ENCODE peak calls at places on chromosomes 2 and 18, in nine cellular contexts. S is CD4-positive, CD25-positive, alpha-beta regulatory T cell; R is cardiac muscle cell; A is hepatocyte; Z is colonic mucosa; I is CD4-positive, alpha-beta T cell; H is CD8-positive, alpha-beta memory T cell; V is fibroblast of lung; U is heart right ventricle. D is an unnamed sample. For H3K27me3, the result is how much of the 10 kb centered on the place peaks cover.

GRCh38 chr2:72033636-72034035 is 114.0 kb downstream of the CYP26B1 start:
- DNase-seq in S (no peak), R (no peak), A (no peak), Z (no peak), I (no peak), H (no peak), V (no peak), U (no peak), D (no peak)

GRCh38 chr2:38187416-38188127 is 111.6 kb upstream of the CYP1B1 start:
- DNase-seq in S (no peak), R (no peak), A (peak), Z (peak), I (no peak), H (no peak), V (peak), U (peak), D (peak)

GRCh38 chr2:222404126-222404891 is 20.0 kb upstream of the SGPP2 start:
- DNase-seq in S (no peak), R (no peak), A (no peak), Z (no peak), I (no peak), H (no peak), V (no peak), U (no peak), D (no peak)

GRCh38 chr2:9803023-9803805 is 40.1 kb upstream of the TAF1B start:
- DNase-seq in S (no peak), R (no peak), A (peak), Z (peak), I (no peak), H (no peak), V (peak), U (no peak), D (no peak)

GRCh38 chr2:50385361-50385760 is 646.6 kb downstream of the NRXN1 start:
- DNase-seq in S (no peak), R (no peak), A (no peak), Z (no peak), I (no peak), H (no peak), V (no peak), U (no peak), D (no peak)

GRCh38 chr18:41449612-41450011 is 505.4 kb upstream of the PIK3C3 start:
- DNase-seq in S (no peak), R (no peak), A (no peak), Z (no peak), I (no peak), H (no peak), V (no peak), U (no peak), D (no peak)

GRCh38 chr18:5021558-5021957 is 175.5 kb downstream of the AKAIN1 start:
- DNase-seq in S (no peak), R (no peak), A (no peak), Z (no peak), I (no peak), H (no peak), V (no peak), U (no peak), D (no peak)

GRCh38 chr2:2939078-2939795 is 438.4 kb downstream of the EIPR1 start:
- DNase-seq in S (no peak), R (no peak), A (no peak), Z (no peak), I (no peak), H (no peak), V (no peak), U (no peak), D (no peak)

GRCh38 chr2:11030909-11031308 is 119.2 kb downstream of the KCNF1 start:
- DNase-seq in S (no peak), R (no peak), A (no peak), Z (no peak), I (no peak), H (no peak), V (no peak), U (no peak), D (no peak)

GRCh38 chr2:240320561-240321091 is 114.8 kb upstream of the GPC1 start:
- DNase-seq in S (no peak), R (no peak), A (no peak), Z (no peak), I (no peak), H (no peak), V (peak), U (no peak), D (no peak)

GRCh38 chr2:234425923-234426603 is 70.8 kb downstream of the ARL4C start:
- DNase-seq in S (peak), R (no peak), A (no peak), Z (peak), I (peak), H (peak), V (no peak), U (peak), D (no peak)

GRCh38 chr2:180203972-180204371 is 196.9 kb upstream of the CWC22 start:
- DNase-seq in S (no peak), R (no peak), A (peak), Z (peak), I (no peak), H (no peak), V (peak), U (no peak), D (peak)

GRCh38 chr2:211512746-211513145 is 956.3 kb downstream of the CPS1 start:
- DNase-seq in S (no peak), R (no peak), A (no peak), Z (no peak), I (no peak), H (no peak), V (no peak), U (no peak), D (no peak)

GRCh38 chr2:64262068-64262467 is 117.8 kb upstream of the PELI1 start:
- DNase-seq in S (no peak), R (no peak), A (peak), Z (peak), I (no peak), H (no peak), V (no peak), U (no peak), D (no peak)

GRCh38 chr2:174078275-174078674 is 113.1 kb upstream of the SP3 start:
- DNase-seq in S (no peak), R (no peak), A (no peak), Z (no peak), I (no peak), H (no peak), V (peak), U (no peak), D (no peak)

GRCh38 chr2:103401621-103402020 is 639.8 kb downstream of the TMEM182 start:
- DNase-seq in S (no peak), R (peak), A (peak), Z (no peak), I (no peak), H (no peak), V (peak), U (peak), D (no peak)

GRCh38 chr18:35142270-35142605 is 98.6 kb upstream of the ZNF397 start:
- DNase-seq in S (no peak), R (no peak), A (no peak), Z (no peak), I (no peak), H (no peak), V (no peak), U (no peak), D (no peak)

GRCh38 chr2:220556658-220557057 is 929.2 kb downstream of the SLC4A3 start:
- DNase-seq in S (no peak), R (no peak), A (no peak), Z (no peak), I (no peak), H (no peak), V (peak), U (no peak), D (no peak)

GRCh38 chr2:202337133-202337532 is 39.0 kb upstream of the BMPR2 start:
- DNase-seq in S (no peak), R (peak), A (no peak), Z (no peak), I (no peak), H (no peak), V (peak), U (no peak), D (no peak)

GRCh38 chr2:187404431-187405110 is 43.5 kb downstream of the CALCRL start:
- DNase-seq in S (no peak), R (no peak), A (no peak), Z (no peak), I (no peak), H (no peak), V (no peak), U (no peak), D (no peak)

GRCh38 chr18:22293417-22293816 is 124.0 kb downstream of the GATA6 start:
- DNase-seq in S (no peak), R (no peak), A (no peak), Z (no peak), I (no peak), H (no peak), V (peak), U (no peak), D (no peak)

GRCh38 chr2:74983606-74984005 is 25.2 kb downstream of the POLE4 start:
- DNase-seq in S (no peak), R (no peak), A (no peak), Z (no peak), I (no peak), H (no peak), V (no peak), U (no peak), D (no peak)

GRCh38 chr2:54092940-54093339 is 22.5 kb upstream of the ACYP2 start:
- DNase-seq in S (peak), R (no peak), A (no peak), Z (no peak), I (no peak), H (no peak), V (no peak), U (no peak), D (no peak)

GRCh38 chr18:27969206-27969605 is 207.7 kb downstream of the CDH2 start:
- DNase-seq in S (no peak), R (no peak), A (no peak), Z (no peak), I (no peak), H (no peak), V (no peak), U (no peak), D (no peak)

GRCh38 chr2:174334278-174334715 is 457 bp upstream of the SP9 start:
- DNase-seq in S (no peak), R (no peak), A (no peak), Z (no peak), I (no peak), H (no peak), V (no peak), U (no peak), D (no peak)

GRCh38 chr2:41963661-41964525 is 83.9 kb upstream of the PKDCC start:
- DNase-seq in S (no peak), R (peak), A (peak), Z (peak), I (no peak), H (no peak), V (peak), U (peak), D (peak)

GRCh38 chr2:41965886-41966285 is 81.9 kb upstream of the PKDCC start:
- DNase-seq in S (no peak), R (no peak), A (no peak), Z (peak), I (no peak), H (no peak), V (peak), U (no peak), D (no peak)

GRCh38 chr2:41966431-41966893 is 81.4 kb upstream of the PKDCC start:
- DNase-seq in S (no peak), R (no peak), A (peak), Z (peak), I (no peak), H (no peak), V (peak), U (peak), D (peak)

GRCh38 chr2:41966920-41967319 is 80.9 kb upstream of the PKDCC start:
- DNase-seq in S (no peak), R (no peak), A (no peak), Z (peak), I (no peak), H (no peak), V (no peak), U (peak), D (peak)

GRCh38 chr2:41965173-41965875 is 82.5 kb upstream of the PKDCC start:
- DNase-seq in S (no peak), R (no peak), A (no peak), Z (no peak), I (no peak), H (no peak), V (no peak), U (no peak), D (no peak)
- H3K27ac ChIP-seq in S (no peak), R (no peak), A (no peak), Z (no peak), I (no peak), H (no peak), V (no peak), U (peak), D (peak)

GRCh38 chr2:73208258-73208657 is 5.8 kb upstream of the SMYD5 start:
- DNase-seq in S (no peak), R (no peak), A (no peak), Z (no peak), I (no peak), H (no peak), V (no peak), U (no peak), D (no peak)

GRCh38 chr2:73210019-73210418 is 4.0 kb upstream of the SMYD5 start:
- DNase-seq in S (no peak), R (no peak), A (no peak), Z (no peak), I (no peak), H (no peak), V (no peak), U (no peak), D (no peak)

GRCh38 chr2:73202156-73203054 is at the start of gene NOTO:
- DNase-seq in S (no peak), R (peak), A (peak), Z (no peak), I (no peak), H (no peak), V (no peak), U (no peak), D (no peak)

GRCh38 chr2:73203055-73203681 is 794 bp downstream of the NOTO start:
- DNase-seq in S (no peak), R (peak), A (peak), Z (no peak), I (no peak), H (no peak), V (peak), U (no peak), D (no peak)

GRCh38 chr2:73205611-73206010 is 3.2 kb downstream of the NOTO start:
- DNase-seq in S (no peak), R (no peak), A (no peak), Z (no peak), I (no peak), H (no peak), V (peak), U (no peak), D (no peak)
- H3K27me3 ChIP-seq in S (under half), R (half or more), A (under half), Z (under half), I (half or more), H (under half), V (under half), U (under half), D (under half)

DNA sequence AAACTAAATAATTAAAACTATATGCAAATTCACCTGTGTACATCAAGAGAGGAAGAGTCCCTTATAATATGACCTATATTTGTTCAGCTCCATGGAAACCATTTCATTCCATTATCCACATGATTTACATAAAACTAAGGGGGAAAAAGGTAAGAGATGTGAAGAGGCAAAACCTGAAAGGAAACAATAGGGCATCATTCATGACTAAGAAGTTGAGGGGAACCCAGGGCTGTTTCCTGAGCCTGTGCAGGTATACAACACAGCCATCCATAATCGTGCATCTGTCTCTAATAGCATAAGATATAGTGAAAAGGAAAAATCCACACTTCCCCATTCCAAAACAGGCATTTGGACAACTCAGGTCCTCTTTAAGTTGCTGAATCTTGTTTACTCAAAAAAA is 151.3 kb downstream of the NR4A2 start:
- DNase-seq in S (no peak), R (no peak), A (no peak), Z (no peak), I (no peak), H (no peak), V (no peak), U (no peak), D (no peak)
- H3K27ac ChIP-seq in S (no peak), R (no peak), A (peak), Z (peak), I (no peak), H (no peak), V (no peak), U (no peak), D (no peak)

DNA sequence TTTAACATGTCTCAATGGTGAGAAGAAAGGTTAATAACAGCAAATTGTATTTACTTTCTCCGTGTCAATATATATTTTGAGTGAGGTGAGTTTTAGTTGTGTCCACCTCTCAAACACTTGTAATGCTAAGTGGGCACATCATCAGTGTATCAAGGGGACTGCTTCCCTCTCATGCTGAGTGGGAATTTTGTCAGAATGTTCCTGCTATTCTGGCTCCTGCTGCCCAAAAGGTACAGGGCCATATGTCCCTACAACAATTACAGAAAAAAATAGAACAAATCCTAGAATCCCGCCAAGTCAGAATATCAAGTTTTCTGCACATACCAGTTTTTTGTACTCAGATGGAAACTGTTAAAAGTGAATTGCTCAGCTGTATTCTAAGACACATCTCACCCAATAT is 5.4 kb upstream of the CERKL start:
- DNase-seq in S (no peak), R (no peak), A (no peak), Z (no peak), I (no peak), H (no peak), V (no peak), U (no peak), D (no peak)
- H3K27me3 ChIP-seq in S (under half), R (under half), A (under half), Z (under half), I (under half), H (under half), V (under half), U (under half), D (under half)

GRCh38 chr18:2959341-2959740 is 53.6 kb downstream of the LPIN2 start:
- DNase-seq in S (no peak), R (no peak), A (no peak), Z (no peak), I (no peak), H (no peak), V (no peak), U (no peak), D (no peak)

GRCh38 chr18:2963048-2963447 is 49.9 kb downstream of the LPIN2 start:
- DNase-seq in S (peak), R (no peak), A (no peak), Z (no peak), I (peak), H (peak), V (no peak), U (no peak), D (no peak)

GRCh38 chr18:2964349-2965010 is 48.5 kb downstream of the LPIN2 start:
- DNase-seq in S (no peak), R (no peak), A (no peak), Z (no peak), I (no peak), H (no peak), V (peak), U (no peak), D (no peak)

GRCh38 chr18:2960983-2961696 is 51.8 kb downstream of the LPIN2 start:
- DNase-seq in S (no peak), R (no peak), A (no peak), Z (no peak), I (no peak), H (no peak), V (no peak), U (no peak), D (no peak)

DNA sequence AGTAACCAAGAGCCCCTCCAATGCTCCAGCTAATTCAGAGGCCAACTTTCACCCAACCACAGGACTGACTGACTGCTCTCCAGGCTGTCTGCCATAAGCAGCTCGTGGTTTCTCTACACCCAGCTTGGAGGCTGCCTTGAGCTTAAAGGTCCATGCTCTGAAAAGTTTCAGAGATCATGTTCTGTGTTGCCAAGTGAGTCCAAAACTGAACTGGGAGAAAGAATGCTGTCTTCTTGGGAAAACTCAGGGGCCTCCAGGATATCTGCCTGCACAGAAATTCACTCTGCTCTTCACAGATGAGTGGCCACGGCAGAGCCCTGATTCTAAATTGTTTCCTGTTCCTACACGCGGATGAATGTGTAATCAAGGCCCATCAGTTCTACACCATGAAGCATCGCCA is 51.1 kb downstream of the LPIN2 start:
- DNase-seq in S (no peak), R (peak), A (no peak), Z (no peak), I (no peak), H (peak), V (peak), U (no peak), D (no peak)
- H3K27ac ChIP-seq in S (peak), R (peak), A (peak), Z (peak), I (peak), H (peak), V (peak), U (peak), D (peak)

D was measured in heart left ventricle.